ENCODE peak calls at places on chromosomes 13 and 19, in nine cellular contexts. F, D, C, P, Z, V, E, R and B are unnamed samples.

GRCh38 chr19:18898533-18899408 is 2.8 kb upstream of the CERS1 start:
- DNase-seq in F (no peak), D (no peak), C (no peak), P (no peak), Z (no peak), V (no peak), E (no peak), R (no peak), B (no peak)

GRCh38 chr19:35045667-35046300 is 4.3 kb downstream of the HPN start:
- DNase-seq in F (peak), D (peak), C (no peak), P (no peak), Z (no peak), V (peak), E (peak), R (no peak), B (peak)

GRCh38 chr19:15464394-15465385 is at the start of gene RASAL3:
- DNase-seq in F (no peak), D (no peak), C (no peak), P (no peak), Z (peak), V (no peak), E (no peak), R (no peak), B (no peak)

GRCh38 chr13:27139565-27139964 is 32.0 kb downstream of the USP12 start:
- DNase-seq in F (no peak), D (no peak), C (no peak), P (no peak), Z (no peak), V (peak), E (no peak), R (no peak), B (peak)

GRCh38 chr19:18280247-18281081 is 958 bp downstream of the JUND start:
- DNase-seq in F (peak), D (no peak), C (no peak), P (peak), Z (peak), V (peak), E (no peak), R (peak), B (peak)

GRCh38 chr19:16073988-16074387 is 2.3 kb upstream of the TPM4 start:
- DNase-seq in F (no peak), D (no peak), C (no peak), P (no peak), Z (no peak), V (no peak), E (no peak), R (no peak), B (no peak)

GRCh38 chr13:33611016-33611805 is 206.7 kb upstream of the RFC3 start:
- DNase-seq in F (no peak), D (no peak), C (no peak), P (peak), Z (no peak), V (no peak), E (no peak), R (peak), B (no peak)

GRCh38 chr13:43516401-43516826 is 270.4 kb downstream of the ENOX1 start:
- DNase-seq in F (peak), D (no peak), C (no peak), P (no peak), Z (no peak), V (no peak), E (peak), R (peak), B (no peak)

GRCh38 chr13:38796890-38797289 is 110.0 kb downstream of the FREM2 start:
- DNase-seq in F (no peak), D (no peak), C (no peak), P (no peak), Z (no peak), V (no peak), E (no peak), R (no peak), B (no peak)